ENCODE peak calls at places on chromosomes 1 and 21, in ten cellular contexts. One of them, this sample, is unnamed.
A peak's percentile ranks its signal among the peaks of the same experiment; 100 is the strongest.

GRCh38 chr1:33003657-33004056 is 33.0 kb downstream of the AK2 start:
- DNase-seq in fibroblast of lung: no peak
- DNase-seq in uterus: no peak
- DNase-seq in cardiac muscle cell: no peak
- DNase-seq in fibroblast of pulmonary artery: no peak
- DNase-seq in mammary epithelial cell: no peak
- DNase-seq in stomach: no peak
- DNase-seq in CD8-positive, alpha-beta T cell: no peak
- DNase-seq in GM23338: no peak
- DNase-seq in transverse colon: no peak
- DNase-seq in this sample: no peak

GRCh38 chr1:208595745-208596144 is 351.6 kb upstream of the PLXNA2 start:
- DNase-seq in fibroblast of lung: peak; percentile 18
- DNase-seq in uterus: peak; percentile 21
- DNase-seq in cardiac muscle cell: peak; percentile 24
- DNase-seq in fibroblast of pulmonary artery: peak; percentile 13
- DNase-seq in mammary epithelial cell: peak; percentile 4
- DNase-seq in stomach: no peak
- DNase-seq in CD8-positive, alpha-beta T cell: no peak
- DNase-seq in GM23338: no peak
- DNase-seq in transverse colon: no peak
- DNase-seq in this sample: peak; percentile 20

GRCh38 chr1:44602675-44603610 is 71.3 kb downstream of the TMEM53 start:
- DNase-seq in fibroblast of lung: no peak
- DNase-seq in uterus: no peak
- DNase-seq in cardiac muscle cell: no peak
- DNase-seq in fibroblast of pulmonary artery: no peak
- DNase-seq in mammary epithelial cell: no peak
- DNase-seq in stomach: no peak
- DNase-seq in CD8-positive, alpha-beta T cell: no peak
- DNase-seq in GM23338: no peak
- DNase-seq in transverse colon: no peak
- DNase-seq in this sample: no peak

GRCh38 chr1:31663622-31664452 is 19.2 kb upstream of the PEF1 start:
- DNase-seq in fibroblast of lung: peak; percentile 42
- DNase-seq in uterus: peak; percentile 65
- DNase-seq in cardiac muscle cell: peak; percentile 59
- DNase-seq in fibroblast of pulmonary artery: peak; percentile 53
- DNase-seq in mammary epithelial cell: no peak
- DNase-seq in stomach: peak; percentile 70
- DNase-seq in CD8-positive, alpha-beta T cell: peak; percentile 46
- DNase-seq in GM23338: peak; percentile 82
- DNase-seq in transverse colon: peak; percentile 71
- DNase-seq in this sample: no peak

GRCh38 chr1:208977861-208978260 is 605.7 kb upstream of the CAMK1G start:
- DNase-seq in fibroblast of lung: peak; percentile 44
- DNase-seq in uterus: no peak
- DNase-seq in cardiac muscle cell: no peak
- DNase-seq in fibroblast of pulmonary artery: peak; percentile 55
- DNase-seq in mammary epithelial cell: peak; percentile 67
- DNase-seq in stomach: no peak
- DNase-seq in CD8-positive, alpha-beta T cell: no peak
- DNase-seq in GM23338: no peak
- DNase-seq in transverse colon: no peak
- DNase-seq in this sample: no peak

GRCh38 chr1:19427087-19427781 is 58.1 kb downstream of the CAPZB start:
- DNase-seq in fibroblast of lung: peak; percentile 85
- DNase-seq in uterus: no peak
- DNase-seq in cardiac muscle cell: no peak
- DNase-seq in fibroblast of pulmonary artery: no peak
- DNase-seq in mammary epithelial cell: no peak
- DNase-seq in stomach: no peak
- DNase-seq in CD8-positive, alpha-beta T cell: no peak
- DNase-seq in GM23338: no peak
- DNase-seq in transverse colon: peak; percentile 52
- DNase-seq in this sample: no peak

GRCh38 chr1:207938016-207938415 is 27.1 kb upstream of the CD34 start:
- DNase-seq in fibroblast of lung: no peak
- DNase-seq in uterus: no peak
- DNase-seq in cardiac muscle cell: peak; percentile 20
- DNase-seq in fibroblast of pulmonary artery: peak; percentile 59
- DNase-seq in mammary epithelial cell: no peak
- DNase-seq in stomach: peak; percentile 56
- DNase-seq in CD8-positive, alpha-beta T cell: no peak
- DNase-seq in GM23338: no peak
- DNase-seq in transverse colon: no peak
- DNase-seq in this sample: no peak

GRCh38 chr1:165851034-165851658 is 23.7 kb downstream of the UCK2 start:
- DNase-seq in fibroblast of lung: peak; percentile 26
- DNase-seq in uterus: no peak
- DNase-seq in cardiac muscle cell: no peak
- DNase-seq in fibroblast of pulmonary artery: peak; percentile 38
- DNase-seq in mammary epithelial cell: peak; percentile 92
- DNase-seq in stomach: no peak
- DNase-seq in CD8-positive, alpha-beta T cell: no peak
- DNase-seq in GM23338: no peak
- DNase-seq in transverse colon: no peak
- DNase-seq in this sample: no peak

GRCh38 chr21:29499734-29500343 is 201.1 kb downstream of the BACH1 start:
- DNase-seq in fibroblast of lung: peak; percentile 43
- DNase-seq in uterus: no peak
- DNase-seq in cardiac muscle cell: peak; percentile 57
- DNase-seq in fibroblast of pulmonary artery: peak; percentile 33
- DNase-seq in mammary epithelial cell: peak; percentile 51
- DNase-seq in stomach: no peak
- DNase-seq in CD8-positive, alpha-beta T cell: no peak
- DNase-seq in GM23338: peak; percentile 84
- DNase-seq in transverse colon: no peak
- DNase-seq in this sample: peak; percentile 17

GRCh38 chr1:109792056-109792831 is 28.5 kb upstream of the EPS8L3 start:
- DNase-seq in fibroblast of lung: peak; percentile 92
- DNase-seq in uterus: peak; percentile 77
- DNase-seq in cardiac muscle cell: peak; percentile 98
- DNase-seq in fibroblast of pulmonary artery: peak; percentile 97
- DNase-seq in mammary epithelial cell: peak; percentile 52
- DNase-seq in stomach: peak; percentile 64
- DNase-seq in CD8-positive, alpha-beta T cell: no peak
- DNase-seq in GM23338: peak; percentile 73
- DNase-seq in transverse colon: peak; percentile 67
- DNase-seq in this sample: peak; percentile 87

GRCh38 chr1:25513666-25514065 is 29.7 kb upstream of the LDLRAP1 start:
- DNase-seq in fibroblast of lung: no peak
- DNase-seq in uterus: no peak
- DNase-seq in cardiac muscle cell: no peak
- DNase-seq in fibroblast of pulmonary artery: no peak
- DNase-seq in mammary epithelial cell: no peak
- DNase-seq in stomach: no peak
- DNase-seq in CD8-positive, alpha-beta T cell: no peak
- DNase-seq in GM23338: no peak
- DNase-seq in transverse colon: no peak
- DNase-seq in this sample: no peak

GRCh38 chr1:23417570-23417969 is 7.0 kb downstream of the TCEA3 start:
- DNase-seq in fibroblast of lung: no peak
- DNase-seq in uterus: no peak
- DNase-seq in cardiac muscle cell: no peak
- DNase-seq in fibroblast of pulmonary artery: no peak
- DNase-seq in mammary epithelial cell: no peak
- DNase-seq in stomach: peak; percentile 71
- DNase-seq in CD8-positive, alpha-beta T cell: no peak
- DNase-seq in GM23338: no peak
- DNase-seq in transverse colon: no peak
- DNase-seq in this sample: peak; percentile 46

GRCh38 chr21:44686000-44686781 is 4.2 kb upstream of the KRTAP12-1 start:
- DNase-seq in fibroblast of lung: no peak
- DNase-seq in uterus: no peak
- DNase-seq in cardiac muscle cell: no peak
- DNase-seq in fibroblast of pulmonary artery: no peak
- DNase-seq in mammary epithelial cell: no peak
- DNase-seq in stomach: no peak
- DNase-seq in CD8-positive, alpha-beta T cell: no peak
- DNase-seq in GM23338: peak; percentile 27
- DNase-seq in transverse colon: no peak
- DNase-seq in this sample: no peak

GRCh38 chr1:49111931-49112330 is 335.2 kb upstream of the BEND5 start:
- DNase-seq in fibroblast of lung: no peak
- DNase-seq in uterus: no peak
- DNase-seq in cardiac muscle cell: no peak
- DNase-seq in fibroblast of pulmonary artery: no peak
- DNase-seq in mammary epithelial cell: no peak
- DNase-seq in stomach: no peak
- DNase-seq in CD8-positive, alpha-beta T cell: no peak
- DNase-seq in GM23338: no peak
- DNase-seq in transverse colon: no peak
- DNase-seq in this sample: no peak

GRCh38 chr1:2977886-2978611 is 43.2 kb upstream of the ACTRT2 start:
- DNase-seq in fibroblast of lung: no peak
- DNase-seq in uterus: no peak
- DNase-seq in cardiac muscle cell: no peak
- DNase-seq in fibroblast of pulmonary artery: no peak
- DNase-seq in mammary epithelial cell: no peak
- DNase-seq in stomach: peak; percentile 20
- DNase-seq in CD8-positive, alpha-beta T cell: no peak
- DNase-seq in GM23338: no peak
- DNase-seq in transverse colon: no peak
- DNase-seq in this sample: no peak

GRCh38 chr1:200353232-200353631 is 56.6 kb downstream of the ZNF281 start:
- DNase-seq in fibroblast of lung: no peak
- DNase-seq in uterus: no peak
- DNase-seq in cardiac muscle cell: no peak
- DNase-seq in fibroblast of pulmonary artery: no peak
- DNase-seq in mammary epithelial cell: no peak
- DNase-seq in stomach: no peak
- DNase-seq in CD8-positive, alpha-beta T cell: no peak
- DNase-seq in GM23338: no peak
- DNase-seq in transverse colon: no peak
- DNase-seq in this sample: no peak

DNA sequence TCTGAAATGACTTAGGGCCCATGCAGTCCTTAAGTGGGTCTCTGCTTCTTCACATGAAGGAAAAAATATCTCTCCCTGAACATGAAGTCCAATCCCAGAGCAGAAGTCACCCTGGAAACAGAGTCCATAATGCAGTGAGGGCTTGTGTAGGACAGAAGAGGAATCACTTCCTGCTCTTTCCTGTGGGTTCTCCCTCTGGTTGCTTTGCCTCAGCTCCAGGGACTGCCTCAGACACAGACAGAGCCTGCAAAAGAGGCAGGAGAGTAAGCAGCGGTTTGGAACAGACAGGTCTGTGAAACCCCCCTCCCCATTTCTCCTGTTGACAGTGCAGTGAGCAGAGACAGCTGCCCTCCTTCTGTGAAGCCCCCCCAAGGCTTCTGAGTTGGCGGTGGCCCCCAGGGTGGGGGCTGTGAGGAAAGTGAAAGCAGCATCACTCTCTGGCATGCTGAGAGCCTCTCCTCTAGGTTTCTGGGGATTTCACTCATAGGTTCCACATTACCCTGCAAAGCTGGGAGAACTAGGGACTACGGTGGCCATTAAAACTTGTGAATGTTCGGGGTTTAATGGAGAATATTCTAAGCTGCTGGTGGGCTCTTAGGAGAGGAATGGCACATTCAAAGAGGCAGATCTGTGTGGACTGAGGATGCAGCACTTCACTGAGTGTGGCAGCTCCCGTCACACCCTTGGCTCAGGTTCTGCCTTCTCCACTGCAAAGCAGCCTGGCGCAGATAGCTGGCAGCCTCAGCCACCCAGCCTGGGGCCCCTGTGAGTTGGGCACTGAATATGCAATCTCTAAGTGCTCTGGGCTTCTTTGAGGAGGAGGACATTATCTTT is 53.1 kb downstream of the MAB21L3 start:
- DNase-seq in fibroblast of lung: no peak
- DNase-seq in uterus: no peak
- DNase-seq in cardiac muscle cell: peak; percentile 32
- DNase-seq in fibroblast of pulmonary artery: no peak
- DNase-seq in mammary epithelial cell: no peak
- DNase-seq in stomach: no peak
- DNase-seq in CD8-positive, alpha-beta T cell: no peak
- DNase-seq in GM23338: no peak
- DNase-seq in transverse colon: no peak
- DNase-seq in this sample: no peak
- TF ChIP-seq CTCF in fibroblast of lung: no peak
- TF ChIP-seq CTCF in uterus: no peak
- TF ChIP-seq CTCF in cardiac muscle cell: no peak
- TF ChIP-seq CTCF in fibroblast of pulmonary artery: no peak
- TF ChIP-seq CTCF in mammary epithelial cell: no peak
- TF ChIP-seq CTCF in stomach: no peak
- TF ChIP-seq CTCF in CD8-positive, alpha-beta T cell: no peak
- TF ChIP-seq CTCF in GM23338: no peak
- TF ChIP-seq CTCF in transverse colon: no peak
- TF ChIP-seq CTCF in this sample: no peak

GRCh38 chr1:206921772-206922265 is at the start of gene FCMR:
- DNase-seq in fibroblast of lung: no peak
- DNase-seq in uterus: no peak
- DNase-seq in cardiac muscle cell: peak; percentile 66
- DNase-seq in fibroblast of pulmonary artery: peak; percentile 69
- DNase-seq in mammary epithelial cell: no peak
- DNase-seq in stomach: no peak
- DNase-seq in CD8-positive, alpha-beta T cell: peak; percentile 53
- DNase-seq in GM23338: no peak
- DNase-seq in transverse colon: peak; percentile 41
- DNase-seq in this sample: no peak
- H3K4me3 ChIP-seq in fibroblast of lung: no peak within 1 kb of the TSS
- H3K4me3 ChIP-seq in uterus: no peak within 1 kb of the TSS
- H3K4me3 ChIP-seq in cardiac muscle cell: no peak within 1 kb of the TSS
- H3K4me3 ChIP-seq in fibroblast of pulmonary artery: no peak within 1 kb of the TSS
- H3K4me3 ChIP-seq in mammary epithelial cell: no peak within 1 kb of the TSS
- H3K4me3 ChIP-seq in stomach: peak within 1 kb of the TSS; percentile 20
- H3K4me3 ChIP-seq in CD8-positive, alpha-beta T cell: peak within 1 kb of the TSS; percentile 99
- H3K4me3 ChIP-seq in GM23338: no peak within 1 kb of the TSS
- H3K4me3 ChIP-seq in transverse colon: no peak within 1 kb of the TSS
- H3K4me3 ChIP-seq in this sample: no peak within 1 kb of the TSS

DNA sequence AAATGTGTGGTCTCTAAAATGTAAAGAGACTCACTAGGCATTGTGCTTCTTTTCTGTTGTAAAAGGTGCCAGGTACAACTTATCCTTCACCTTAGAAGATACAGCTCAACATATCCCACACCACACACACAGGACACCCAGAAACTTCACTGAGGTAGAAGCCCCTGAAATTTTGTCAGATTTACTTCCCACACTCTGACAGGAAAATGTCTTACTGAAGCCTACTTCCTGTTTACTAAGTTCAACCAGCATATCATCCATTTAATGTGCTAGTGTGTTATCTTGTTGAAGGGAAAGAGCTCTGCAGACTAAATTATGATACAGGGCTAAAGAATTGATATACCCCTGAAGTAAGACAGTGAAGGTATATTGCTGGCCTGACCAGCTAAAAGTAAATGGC is 39.9 kb upstream of the INSL5 start:
- DNase-seq in fibroblast of lung: no peak
- DNase-seq in uterus: no peak
- DNase-seq in cardiac muscle cell: no peak
- DNase-seq in fibroblast of pulmonary artery: no peak
- DNase-seq in mammary epithelial cell: no peak
- DNase-seq in stomach: no peak
- DNase-seq in CD8-positive, alpha-beta T cell: no peak
- DNase-seq in GM23338: no peak
- DNase-seq in transverse colon: no peak
- DNase-seq in this sample: no peak
- TF ChIP-seq CTCF in fibroblast of lung: no peak
- TF ChIP-seq CTCF in uterus: no peak
- TF ChIP-seq CTCF in cardiac muscle cell: no peak
- TF ChIP-seq CTCF in fibroblast of pulmonary artery: no peak
- TF ChIP-seq CTCF in mammary epithelial cell: no peak
- TF ChIP-seq CTCF in stomach: no peak
- TF ChIP-seq CTCF in CD8-positive, alpha-beta T cell: no peak
- TF ChIP-seq CTCF in GM23338: no peak
- TF ChIP-seq CTCF in transverse colon: no peak
- TF ChIP-seq CTCF in this sample: no peak

GRCh38 chr1:24441996-24442668 is 26.5 kb downstream of the NIPAL3 start:
- DNase-seq in fibroblast of lung: no peak
- DNase-seq in uterus: no peak
- DNase-seq in cardiac muscle cell: no peak
- DNase-seq in fibroblast of pulmonary artery: no peak
- DNase-seq in mammary epithelial cell: no peak
- DNase-seq in stomach: no peak
- DNase-seq in CD8-positive, alpha-beta T cell: no peak
- DNase-seq in GM23338: no peak
- DNase-seq in transverse colon: no peak
- DNase-seq in this sample: no peak
- H3K4me3 ChIP-seq in fibroblast of lung: no peak overlapping the region
- H3K4me3 ChIP-seq in uterus: no peak overlapping the region
- H3K4me3 ChIP-seq in cardiac muscle cell: no peak overlapping the region
- H3K4me3 ChIP-seq in fibroblast of pulmonary artery: no peak overlapping the region
- H3K4me3 ChIP-seq in mammary epithelial cell: no peak overlapping the region
- H3K4me3 ChIP-seq in stomach: no peak overlapping the region
- H3K4me3 ChIP-seq in CD8-positive, alpha-beta T cell: no peak overlapping the region
- H3K4me3 ChIP-seq in GM23338: no peak overlapping the region
- H3K4me3 ChIP-seq in transverse colon: no peak overlapping the region
- H3K4me3 ChIP-seq in this sample: no peak overlapping the region

This sample was measured in HFF-Myc.